ENCODE peak calls at places on chromosomes 1 and 21, in nine cellular contexts. U is lung microvascular endothelial cell; R is iPS DF 6.9; D is Right ventricle myocardium superior; Y is activated T-cell treated with anti-CD3 and anti-CD28 coated beads, Interleukin-2, amount 50 U/mL, for 72 hours; Z is ecto neural progenitor cell; C is SK-MEL-5; A is stimulated activated CD4-positive, alpha-beta T cell treated with anti-CD3 and anti-CD28 coated beads, Interleukin-1b, Interleukin-23, amount 100 ng/mL, for 1 hour; M is transverse colon. S is an unnamed sample.

GRCh38 chr1:178037510-178038253 is 56.2 kb upstream of the RASAL2 start:
- DNase-seq in U (peak), R (peak), D (peak), Y (no peak), Z (peak), C (peak), A (no peak), M (peak), S (no peak)

GRCh38 chr1:229254910-229255541 is 15.9 kb upstream of the RAB4A start:
- DNase-seq in U (peak), R (no peak), D (no peak), Y (no peak), Z (no peak), C (peak), A (no peak), M (no peak), S (peak)

GRCh38 chr1:115679141-115679611 is 37.4 kb downstream of the VANGL1 start:
- DNase-seq in U (no peak), R (no peak), D (peak), Y (no peak), Z (no peak), C (no peak), A (no peak), M (peak), S (no peak)

GRCh38 chr1:93143136-93143535 is 37.1 kb downstream of the TMED5 start:
- DNase-seq in U (no peak), R (no peak), D (no peak), Y (no peak), Z (no peak), C (no peak), A (no peak), M (no peak), S (no peak)

GRCh38 chr1:26125382-26125781 is 13.8 kb downstream of the PDIK1L start:
- DNase-seq in U (no peak), R (no peak), D (no peak), Y (no peak), Z (no peak), C (no peak), A (no peak), M (no peak), S (no peak)

GRCh38 chr21:29649370-29649963 is 290.3 kb downstream of the GRIK1 start:
- DNase-seq in U (no peak), R (no peak), D (no peak), Y (no peak), Z (no peak), C (no peak), A (no peak), M (no peak), S (no peak)

GRCh38 chr1:27503961-27504587 is 14.1 kb upstream of the WASF2 start:
- DNase-seq in U (no peak), R (no peak), D (no peak), Y (no peak), Z (no peak), C (no peak), A (no peak), M (no peak), S (no peak)

GRCh38 chr1:178571807-178572206 is 58.9 kb downstream of the TEX35 start:
- DNase-seq in U (no peak), R (no peak), D (no peak), Y (no peak), Z (no peak), C (no peak), A (no peak), M (no peak), S (no peak)

GRCh38 chr1:1510912-1511532 is 940 bp upstream of the ATAD3A start:
- DNase-seq in U (peak), R (no peak), D (no peak), Y (peak), Z (peak), C (peak), A (no peak), M (no peak), S (peak)

GRCh38 chr1:12620142-12620865 is 2.3 kb upstream of the DHRS3 start:
- DNase-seq in U (no peak), R (no peak), D (no peak), Y (peak), Z (no peak), C (no peak), A (no peak), M (no peak), S (no peak)

GRCh38 chr1:89295187-89295586 is 22.5 kb upstream of the GBP5 start:
- DNase-seq in U (no peak), R (no peak), D (no peak), Y (no peak), Z (no peak), C (no peak), A (no peak), M (no peak), S (no peak)

GRCh38 chr1:59672851-59673574 is 141.7 kb upstream of the HOOK1 start:
- DNase-seq in U (peak), R (no peak), D (no peak), Y (no peak), Z (no peak), C (no peak), A (no peak), M (no peak), S (no peak)

GRCh38 chr1:209884249-209884648 is 53.8 kb upstream of the SYT14 start:
- DNase-seq in U (no peak), R (no peak), D (no peak), Y (no peak), Z (no peak), C (no peak), A (no peak), M (no peak), S (no peak)

GRCh38 chr1:173409613-173410012 is 67.5 kb upstream of the PRDX6 start:
- DNase-seq in U (peak), R (no peak), D (peak), Y (no peak), Z (no peak), C (no peak), A (no peak), M (peak), S (peak)

GRCh38 chr1:245263701-245264100 is 108.9 kb downstream of the KIF26B start:
- DNase-seq in U (no peak), R (no peak), D (no peak), Y (no peak), Z (no peak), C (no peak), A (no peak), M (no peak), S (no peak)

GRCh38 chr21:34640858-34641257 is 25.9 kb upstream of the RCAN1 start:
- DNase-seq in U (peak), R (no peak), D (no peak), Y (peak), Z (no peak), C (no peak), A (no peak), M (no peak), S (no peak)

GRCh38 chr21:30194701-30195299 is 21.1 kb downstream of the CLDN8 start:
- DNase-seq in U (no peak), R (peak), D (no peak), Y (peak), Z (no peak), C (peak), A (no peak), M (no peak), S (peak)

GRCh38 chr21:35940074-35940927 is 120.0 kb downstream of the SETD4 start:
- DNase-seq in U (peak), R (peak), D (no peak), Y (peak), Z (peak), C (peak), A (no peak), M (peak), S (peak)

GRCh38 chr1:41502912-41503311 is 18.4 kb upstream of the EDN2 start:
- DNase-seq in U (no peak), R (no peak), D (peak), Y (no peak), Z (no peak), C (no peak), A (no peak), M (no peak), S (no peak)

GRCh38 chr1:155323729-155324040 is 3.0 kb downstream of the RUSC1 start:
- DNase-seq in U (peak), R (no peak), D (peak), Y (peak), Z (peak), C (peak), A (peak), M (peak), S (peak)

GRCh38 chr1:109643385-109644230 is 12.3 kb upstream of the GSTM4 start:
- DNase-seq in U (peak), R (peak), D (peak), Y (peak), Z (peak), C (peak), A (peak), M (peak), S (peak)